ENCODE peak calls at places on chromosomes 7 and 10, in ten cellular contexts. W is A549, V is psoas muscle, C is mammary epithelial cell, A is left lung, X is AG10803, Q is esophagus squamous epithelium, G is endodermal cell, N is spleen, S is colonic mucosa. T is an unnamed sample.
A peak's percentile ranks its signal among the peaks of the same experiment; 100 is the strongest.

GRCh38 chr7:47153076-47153475 is 428.8 kb downstream of the TNS3 start:
- DNase-seq in W (peak; percentile 49), V (no peak), C (peak; percentile 28), A (no peak), X (peak; percentile 95), Q (no peak), G (no peak), N (no peak), S (peak; percentile 34), T (peak; percentile 92)

GRCh38 chr10:43218206-43218950 is 48.5 kb downstream of the RASGEF1A start:
- DNase-seq in W (no peak), V (peak; percentile 16), C (peak; percentile 71), A (peak; percentile 28), X (peak; percentile 48), Q (no peak), G (no peak), N (peak; percentile 64), S (no peak), T (peak; percentile 55)

GRCh38 chr10:86368987-86369386 is 2.4 kb upstream of the GRID1 start:
- DNase-seq in W (no peak), V (no peak), C (no peak), A (peak; percentile 23), X (no peak), Q (no peak), G (peak; percentile 26), N (peak; percentile 49), S (no peak), T (no peak)

GRCh38 chr7:128191136-128191844 is 49.8 kb upstream of the LEP start:
- DNase-seq in W (no peak), V (no peak), C (no peak), A (no peak), X (no peak), Q (no peak), G (peak; percentile 62), N (no peak), S (no peak), T (no peak)

GRCh38 chr7:134905375-134905774 is 80.9 kb upstream of the AGBL3 start:
- DNase-seq in W (no peak), V (peak; percentile 46), C (peak; percentile 82), A (peak; percentile 61), X (peak; percentile 94), Q (peak; percentile 1), G (no peak), N (no peak), S (peak; percentile 27), T (no peak)

GRCh38 chr7:43648725-43649406 is 66.0 kb downstream of the STK17A start:
- DNase-seq in W (no peak), V (no peak), C (peak; percentile 88), A (no peak), X (peak; percentile 83), Q (peak; percentile 32), G (no peak), N (peak; percentile 91), S (peak; percentile 48), T (no peak)

GRCh38 chr10:88879754-88880286 is at the start of gene STAMBPL1:
- DNase-seq in W (no peak), V (peak; percentile 58), C (no peak), A (peak; percentile 66), X (no peak), Q (peak; percentile 33), G (no peak), N (peak; percentile 94), S (peak; percentile 70), T (no peak)

GRCh38 chr10:79483948-79484347 is 28.4 kb upstream of the EIF5AL1 start:
- DNase-seq in W (no peak), V (peak; percentile 63), C (no peak), A (no peak), X (peak; percentile 95), Q (no peak), G (no peak), N (no peak), S (peak; percentile 36), T (no peak)

GRCh38 chr10:124035928-124036558 is 57.4 kb downstream of the CHST15 start:
- DNase-seq in W (peak; percentile 56), V (peak; percentile 37), C (no peak), A (peak; percentile 89), X (no peak), Q (peak; percentile 78), G (no peak), N (peak; percentile 98), S (peak; percentile 45), T (no peak)

GRCh38 chr7:108093903-108094302 is 36.3 kb downstream of the LAMB4 start:
- DNase-seq in W (no peak), V (peak; percentile 18), C (no peak), A (no peak), X (peak; percentile 69), Q (no peak), G (no peak), N (no peak), S (no peak), T (no peak)

GRCh38 chr7:108094933-108095710 is 35.0 kb downstream of the LAMB4 start:
- DNase-seq in W (peak; percentile 79), V (no peak), C (peak; percentile 93), A (peak; percentile 52), X (peak; percentile 89), Q (no peak), G (no peak), N (no peak), S (peak; percentile 77), T (peak; percentile 96)

GRCh38 chr7:108096996-108097395 is 33.2 kb downstream of the LAMB4 start:
- DNase-seq in W (peak; percentile 26), V (no peak), C (no peak), A (no peak), X (no peak), Q (no peak), G (no peak), N (no peak), S (no peak), T (no peak)

GRCh38 chr7:108093341-108093740 is 36.8 kb downstream of the LAMB4 start:
- DNase-seq in W (no peak), V (no peak), C (no peak), A (no peak), X (peak; percentile 68), Q (no peak), G (no peak), N (no peak), S (no peak), T (no peak)

DNA sequence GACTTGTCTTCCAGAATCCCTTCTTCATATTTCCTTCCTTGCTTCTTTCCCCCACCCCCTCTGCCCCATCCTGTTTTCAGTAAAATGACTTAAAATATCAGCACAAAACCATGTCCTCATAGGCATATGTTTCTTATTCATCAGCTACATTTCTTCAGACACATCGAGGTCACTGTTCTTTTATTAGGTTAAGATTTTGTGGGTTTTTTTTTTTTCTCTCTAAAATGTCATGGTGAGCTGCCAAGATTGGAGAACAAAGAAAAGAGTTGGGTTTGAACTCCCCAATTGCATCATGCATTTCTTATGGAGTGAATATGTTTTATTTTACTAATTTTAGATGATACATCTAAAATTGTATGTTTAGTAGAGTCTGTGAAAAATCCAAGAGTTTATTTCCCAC is 35.8 kb downstream of the LAMB4 start:
- DNase-seq in W (no peak), V (no peak), C (no peak), A (no peak), X (peak; percentile 94), Q (no peak), G (no peak), N (no peak), S (no peak), T (no peak)
- H3K4me3 ChIP-seq in W (peak overlapping the region; percentile 16), V (peak overlapping the region; percentile 34), C (no peak overlapping the region), A (no peak overlapping the region), X (no peak overlapping the region), Q (no peak overlapping the region), G (no peak overlapping the region), N (no peak overlapping the region), S (no peak overlapping the region), T (no peak overlapping the region)

GRCh38 chr10:69364232-69364631 is 52.5 kb downstream of the TACR2 start:
- DNase-seq in W (no peak), V (no peak), C (no peak), A (no peak), X (no peak), Q (no peak), G (no peak), N (no peak), S (no peak), T (no peak)
- TF ChIP-seq CTCF in W (no peak), V (no peak), C (no peak), A (no peak), X (no peak), Q (peak; percentile 7), G (peak; percentile 50), N (no peak), S (no peak), T (no peak)

GRCh38 chr7:77680266-77680665 is 16.0 kb upstream of the RSBN1L start:
- DNase-seq in W (no peak), V (no peak), C (no peak), A (no peak), X (no peak), Q (no peak), G (no peak), N (no peak), S (peak; percentile 16), T (no peak)

GRCh38 chr7:77684030-77684429 is 12.2 kb upstream of the RSBN1L start:
- DNase-seq in W (no peak), V (peak; percentile 51), C (peak; percentile 56), A (no peak), X (peak; percentile 89), Q (no peak), G (peak; percentile 87), N (no peak), S (peak; percentile 16), T (peak; percentile 51)

GRCh38 chr7:77674878-77675277 is 21.4 kb upstream of the RSBN1L start:
- DNase-seq in W (peak; percentile 29), V (no peak), C (peak; percentile 92), A (peak; percentile 63), X (peak; percentile 8), Q (no peak), G (no peak), N (no peak), S (peak; percentile 79), T (no peak)

GRCh38 chr7:77685219-77685618 is 11.0 kb upstream of the RSBN1L start:
- DNase-seq in W (no peak), V (no peak), C (peak; percentile 31), A (no peak), X (peak; percentile 64), Q (no peak), G (peak; percentile 56), N (no peak), S (peak; percentile 49), T (no peak)

GRCh38 chr7:77679608-77680007 is 16.7 kb upstream of the RSBN1L start:
- DNase-seq in W (no peak), V (no peak), C (peak; percentile 36), A (no peak), X (no peak), Q (no peak), G (no peak), N (no peak), S (no peak), T (no peak)
- H3K4me3 ChIP-seq in W (no peak overlapping the region), V (no peak overlapping the region), C (no peak overlapping the region), A (no peak overlapping the region), X (no peak overlapping the region), Q (no peak overlapping the region), G (no peak overlapping the region), N (no peak overlapping the region), S (no peak overlapping the region), T (no peak overlapping the region)

DNA sequence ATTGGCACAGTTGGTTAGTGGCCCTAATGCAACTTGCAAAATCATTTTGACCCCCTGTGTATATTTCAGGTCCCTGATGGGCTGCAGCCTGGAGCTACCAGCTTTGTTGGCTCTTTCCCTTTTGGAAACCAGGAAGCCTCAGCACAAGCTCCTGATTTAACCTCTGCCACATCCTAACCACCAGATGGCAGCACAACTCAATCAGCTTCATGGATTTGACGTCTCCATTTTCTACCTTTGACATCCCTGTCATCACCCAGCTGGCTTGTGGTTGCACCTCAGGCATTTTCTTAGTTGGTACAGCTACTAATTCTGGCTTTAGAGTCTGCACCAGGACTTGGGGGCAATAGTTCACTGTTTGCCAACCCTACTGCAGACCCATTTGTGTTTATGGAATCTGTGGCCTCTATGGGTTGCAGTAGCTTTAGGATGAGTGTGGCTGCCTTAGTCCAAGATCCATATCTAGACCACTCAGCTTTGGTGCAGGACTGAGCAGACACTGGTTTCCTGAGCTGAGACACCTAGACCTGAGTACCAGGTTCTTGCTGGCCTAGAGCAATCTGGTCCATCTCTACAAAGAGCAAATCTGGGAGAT is 456.2 kb downstream of the REEP3 start:
- DNase-seq in W (peak; percentile 60), V (no peak), C (peak; percentile 45), A (no peak), X (peak; percentile 34), Q (no peak), G (peak; percentile 86), N (no peak), S (peak; percentile 37), T (no peak)
- TF ChIP-seq CTCF in W (peak; percentile 46), V (peak; percentile 15), C (peak; percentile 83), A (peak; percentile 49), X (peak; percentile 67), Q (peak; percentile 25), G (peak; percentile 83), N (peak; percentile 46), S (peak; percentile 41), T (peak; percentile 79)

T was measured in retinal pigment epithelial cell.